ENCODE peak calls at places on chromosomes 11 and 22, in five cellular contexts. L is SJSA1, P is NCI-H2081, J is brain microvascular endothelial cell, R is SK-N-SH. C is an unnamed sample.

GRCh38 chr11:12455938-12456337 is 78.6 kb downstream of the PARVA start:
- DNase-seq in P (no peak), R (no peak), L (no peak), J (peak; percentile 49), C (no peak)

GRCh38 chr11:117915219-117915618 is 14.0 kb downstream of the TMPRSS13 start:
- DNase-seq in L (no peak), R (no peak), J (no peak), P (no peak), C (no peak)

GRCh38 chr22:26462971-26463661 is 20.5 kb downstream of the HPS4 start:
- DNase-seq in J (no peak), R (no peak), P (no peak), L (no peak), C (no peak)

GRCh38 chr22:30922151-30922611 is 46.4 kb downstream of the MORC2 start:
- DNase-seq in J (peak; percentile 11), R (peak; percentile 70), L (no peak), P (no peak), C (no peak)

GRCh38 chr22:20015971-20016733 is 471 bp downstream of the ARVCF start:
- DNase-seq in R (peak; percentile 71), J (no peak), L (peak; percentile 20), P (no peak), C (no peak)

GRCh38 chr11:66619080-66619554 is 2.7 kb downstream of the RBM14 start:
- DNase-seq in R (no peak), L (peak; percentile 31), J (peak; percentile 60), P (no peak), C (no peak)

GRCh38 chr22:24436553-24436952 is 9.2 kb downstream of the ADORA2A start:
- DNase-seq in R (peak; percentile 8), J (no peak), P (no peak), L (no peak), C (no peak)

GRCh38 chr22:16914006-16914405 is 88.8 kb upstream of the XKR3 start:
- DNase-seq in P (no peak), R (no peak), J (no peak), L (no peak), C (no peak)

GRCh38 chr11:69694781-69695180 is 9.0 kb downstream of the FGF19 start:
- DNase-seq in R (no peak), L (no peak), P (no peak), J (no peak), C (no peak)

GRCh38 chr22:20062766-20063083 is 17.3 kb upstream of the DGCR8 start:
- DNase-seq in P (no peak), R (no peak), J (peak; percentile 29), L (no peak), C (no peak)

GRCh38 chr22:20957691-20958440 is 9.2 kb upstream of the AIFM3 start:
- DNase-seq in P (no peak), L (no peak), J (no peak), R (peak; percentile 25), C (peak; percentile 49)

GRCh38 chr11:65124480-65125196 is 2.5 kb downstream of the MRPL49 start:
- DNase-seq in J (no peak), L (no peak), R (no peak), P (no peak), C (no peak)

GRCh38 chr22:27918351-27919221 is 470 bp downstream of the PITPNB start:
- DNase-seq in R (peak; percentile 80), P (peak; percentile 40), J (peak; percentile 17), L (peak; percentile 68), C (peak; percentile 64)

GRCh38 chr11:118340437-118340836 is 2.1 kb downstream of the CD3D start:
- DNase-seq in R (no peak), J (no peak), L (no peak), P (no peak), C (no peak)

GRCh38 chr11:57274904-57275498 is 38.0 kb upstream of the APLNR start:
- DNase-seq in R (no peak), J (peak; percentile 44), P (no peak), L (no peak), C (peak; percentile 28)

GRCh38 chr11:96393753-96394348 is 4.0 kb downstream of the JRKL start:
- DNase-seq in J (peak; percentile 35), L (no peak), R (peak; percentile 45), P (peak; percentile 44), C (no peak)

GRCh38 chr11:3167143-3168119 is 2.3 kb upstream of the OSBPL5 start:
- DNase-seq in R (no peak), L (no peak), P (no peak), J (no peak), C (no peak)

GRCh38 chr11:116707250-116707649 is 65.5 kb downstream of the BUD13 start:
- DNase-seq in L (no peak), J (no peak), R (no peak), P (peak; percentile 95), C (no peak)

GRCh38 chr11:94650756-94651155 is 83.6 kb downstream of the PIWIL4 start:
- DNase-seq in L (no peak), P (no peak), J (peak; percentile 34), R (no peak), C (no peak)

GRCh38 chr22:43515411-43515810 is 103.6 kb downstream of the MPPED1 start:
- DNase-seq in P (no peak), L (no peak), J (no peak), R (no peak), C (no peak)

GRCh38 chr22:36343070-36343719 is 44.6 kb downstream of the MYH9 start:
- DNase-seq in J (no peak), L (no peak), P (peak; percentile 25), R (no peak), C (no peak)

GRCh38 chr11:95451682-95452081 is 220.7 kb upstream of the SESN3 start:
- DNase-seq in P (no peak), R (no peak), J (peak; percentile 80), L (no peak), C (peak; percentile 57)

GRCh38 chr11:119094816-119095065 is 6.9 kb downstream of the DPAGT1 start:
- DNase-seq in J (peak; percentile 77), L (peak; percentile 28), P (peak; percentile 83), R (peak; percentile 80), C (peak; percentile 82)

GRCh38 chr22:47166446-47167016 is 404.1 kb downstream of the TBC1D22A start:
- DNase-seq in R (no peak), J (no peak), L (no peak), P (no peak), C (no peak)

GRCh38 chr11:60988658-60989057 is 17.2 kb downstream of the CD6 start:
- DNase-seq in R (no peak), L (no peak), P (no peak), J (no peak), C (no peak)

GRCh38 chr11:72813740-72814138 is 472 bp upstream of the ATG16L2 start:
- DNase-seq in P (peak; percentile 73), L (peak; percentile 93), R (peak; percentile 91), J (peak; percentile 65), C (no peak)

GRCh38 chr22:17972385-17973181 is 51.8 kb downstream of the MICAL3 start:
- DNase-seq in P (no peak), R (no peak), J (peak; percentile 33), L (peak; percentile 19), C (peak; percentile 74)

GRCh38 chr11:122690801-122691649 is 35.5 kb downstream of the UBASH3B start:
- DNase-seq in P (no peak), L (no peak), R (no peak), J (no peak), C (no peak)

GRCh38 chr11:73194593-73194992 is 23.5 kb upstream of the P2RY2 start:
- DNase-seq in L (no peak), P (no peak), J (no peak), R (no peak), C (peak; percentile 92)

GRCh38 chr11:46944356-46944755 is 7.8 kb downstream of the CSTPP1 start:
- DNase-seq in L (no peak), R (no peak), P (no peak), J (no peak), C (no peak)

GRCh38 chr11:73875840-73876239 is 806 bp downstream of the COA4 start:
- DNase-seq in J (no peak), P (no peak), R (no peak), L (peak; percentile 3), C (peak; percentile 5)

GRCh38 chr22:26894766-26895485 is 237.5 kb downstream of the MIAT start:
- DNase-seq in R (no peak), P (no peak), J (peak; percentile 91), L (peak; percentile 93), C (peak; percentile 83)

GRCh38 chr11:26905368-26905767 is 88.5 kb upstream of the FIBIN start:
- DNase-seq in L (no peak), R (peak; percentile 2), P (peak; percentile 16), J (peak; percentile 34), C (no peak)

GRCh38 chr11:126604461-126604860 is 249.0 kb downstream of the ST3GAL4 start:
- DNase-seq in J (no peak), R (no peak), P (no peak), L (no peak), C (no peak)

GRCh38 chr11:102306817-102307814 is 10.2 kb upstream of the BIRC3 start:
- DNase-seq in J (no peak), P (peak; percentile 41), R (no peak), L (no peak), C (peak; percentile 72)

GRCh38 chr22:35712672-35713071 is 5.0 kb upstream of the APOL5 start:
- DNase-seq in R (no peak), J (no peak), L (no peak), P (no peak), C (no peak)